ENCODE peak calls at places on chromosomes 3 and 15, in ten cellular contexts. E, U, M, P, Q, F, D, T, Y and I are unnamed samples.

GRCh38 chr3:41362638-41363559 is 163.6 kb downstream of the CTNNB1 start:
- DNase-seq in E (no peak), U (no peak), M (peak; percentile 33), P (no peak), Q (no peak), F (no peak), D (no peak), T (peak; percentile 12), Y (no peak), I (peak; percentile 33)

GRCh38 chr15:76065793-76066192 is 6.0 kb downstream of the TMEM266 start:
- DNase-seq in E (no peak), U (no peak), M (no peak), P (no peak), Q (no peak), F (no peak), D (no peak), T (no peak), Y (no peak), I (no peak)

GRCh38 chr3:140599496-140599895 is 78.4 kb upstream of the TRIM42 start:
- DNase-seq in E (no peak), U (no peak), M (peak; percentile 29), P (no peak), Q (no peak), F (no peak), D (no peak), T (no peak), Y (no peak), I (no peak)

GRCh38 chr15:55915221-55915620 is 78.2 kb downstream of the NEDD4 start:
- DNase-seq in E (no peak), U (no peak), M (peak; percentile 43), P (no peak), Q (no peak), F (no peak), D (no peak), T (peak; percentile 44), Y (no peak), I (no peak)

GRCh38 chr15:69305933-69306568 is 7.3 kb downstream of the PAQR5 start:
- DNase-seq in E (no peak), U (no peak), M (no peak), P (no peak), Q (peak; percentile 80), F (peak; percentile 61), D (no peak), T (no peak), Y (no peak), I (no peak)

GRCh38 chr3:132536442-132537153 is 60.5 kb upstream of the ACKR4 start:
- DNase-seq in E (no peak), U (no peak), M (peak; percentile 47), P (no peak), Q (no peak), F (no peak), D (no peak), T (peak; percentile 21), Y (no peak), I (no peak)

GRCh38 chr3:122397136-122397645 is 13.2 kb downstream of the FAM162A start:
- DNase-seq in E (no peak), U (no peak), M (peak; percentile 85), P (no peak), Q (no peak), F (no peak), D (no peak), T (peak; percentile 42), Y (no peak), I (no peak)

GRCh38 chr3:178352300-178353021 is 183.8 kb upstream of the KCNMB2 start:
- DNase-seq in E (no peak), U (no peak), M (peak; percentile 94), P (peak; percentile 43), Q (peak; percentile 81), F (peak; percentile 81), D (no peak), T (peak; percentile 93), Y (no peak), I (no peak)